ENCODE peak calls at places on chromosomes 13 and 19, in six cellular contexts. One of them, this sample, is unnamed. For H3K4me1, the result is how much of the 10 kb centered on the place peaks cover.

GRCh38 chr13:35198821-35199220 is 256.8 kb downstream of the NBEA start:
- DNase-seq in A549: no peak
- DNase-seq in IMR-90: no peak
- DNase-seq in K562: no peak
- DNase-seq in HepG2: no peak
- DNase-seq in GM12878: no peak
- DNase-seq in this sample: no peak

GRCh38 chr13:74904547-74904946 is 577.4 kb downstream of the TBC1D4 start:
- DNase-seq in A549: no peak
- DNase-seq in IMR-90: no peak
- DNase-seq in K562: no peak
- DNase-seq in HepG2: no peak
- DNase-seq in GM12878: no peak
- DNase-seq in this sample: no peak

GRCh38 chr19:45137179-45137761 is 23.5 kb downstream of the NKPD1 start:
- DNase-seq in A549: no peak
- DNase-seq in IMR-90: no peak
- DNase-seq in K562: no peak
- DNase-seq in HepG2: no peak
- DNase-seq in GM12878: peak
- DNase-seq in this sample: peak

GRCh38 chr19:1251503-1252220 is 3.3 kb downstream of the MIDN start:
- DNase-seq in A549: no peak
- DNase-seq in IMR-90: no peak
- DNase-seq in K562: no peak
- DNase-seq in HepG2: peak
- DNase-seq in GM12878: no peak
- DNase-seq in this sample: peak

GRCh38 chr19:10727599-10728250 is 9.8 kb downstream of the DNM2 start:
- DNase-seq in A549: no peak
- DNase-seq in IMR-90: no peak
- DNase-seq in K562: no peak
- DNase-seq in HepG2: no peak
- DNase-seq in GM12878: no peak
- DNase-seq in this sample: no peak

GRCh38 chr19:33621811-33622504 is at the start of gene CHST8:
- DNase-seq in A549: no peak
- DNase-seq in IMR-90: no peak
- DNase-seq in K562: peak
- DNase-seq in HepG2: no peak
- DNase-seq in GM12878: no peak
- DNase-seq in this sample: peak

GRCh38 chr13:43783820-43784219 is 3.0 kb downstream of the ENOX1 start:
- DNase-seq in A549: peak
- DNase-seq in IMR-90: peak
- DNase-seq in K562: no peak
- DNase-seq in HepG2: no peak
- DNase-seq in GM12878: no peak
- DNase-seq in this sample: peak

GRCh38 chr19:18023596-18024212 is 15.7 kb downstream of the ARRDC2 start:
- DNase-seq in A549: no peak
- DNase-seq in IMR-90: no peak
- DNase-seq in K562: peak
- DNase-seq in HepG2: no peak
- DNase-seq in GM12878: no peak
- DNase-seq in this sample: no peak

GRCh38 chr19:46862504-46862835 is 1.7 kb downstream of the ARHGAP35 start:
- DNase-seq in A549: no peak
- DNase-seq in IMR-90: no peak
- DNase-seq in K562: no peak
- DNase-seq in HepG2: no peak
- DNase-seq in GM12878: no peak
- DNase-seq in this sample: no peak

GRCh38 chr13:111969551-111970135 is 97.3 kb upstream of the SOX1 start:
- DNase-seq in A549: no peak
- DNase-seq in IMR-90: no peak
- DNase-seq in K562: no peak
- DNase-seq in HepG2: no peak
- DNase-seq in GM12878: no peak
- DNase-seq in this sample: no peak

GRCh38 chr13:49530452-49530851 is 34.7 kb downstream of the PHF11 start:
- DNase-seq in A549: no peak
- DNase-seq in IMR-90: no peak
- DNase-seq in K562: no peak
- DNase-seq in HepG2: no peak
- DNase-seq in GM12878: no peak
- DNase-seq in this sample: no peak

GRCh38 chr19:4444765-4445741 is 12.5 kb downstream of the UBXN6 start:
- DNase-seq in A549: no peak
- DNase-seq in IMR-90: no peak
- DNase-seq in K562: peak
- DNase-seq in HepG2: no peak
- DNase-seq in GM12878: no peak
- DNase-seq in this sample: no peak

GRCh38 chr13:36332986-36333385 is 13.2 kb downstream of the SPART start:
- DNase-seq in A549: no peak
- DNase-seq in IMR-90: peak
- DNase-seq in K562: no peak
- DNase-seq in HepG2: no peak
- DNase-seq in GM12878: no peak
- DNase-seq in this sample: no peak

GRCh38 chr13:92317066-92317465 is 909.5 kb upstream of the GPC6 start:
- DNase-seq in A549: no peak
- DNase-seq in IMR-90: peak
- DNase-seq in K562: no peak
- DNase-seq in HepG2: no peak
- DNase-seq in GM12878: no peak
- DNase-seq in this sample: no peak

GRCh38 chr19:29843180-29844051 is 31.6 kb downstream of the CCNE1 start:
- DNase-seq in A549: no peak
- DNase-seq in IMR-90: no peak
- DNase-seq in K562: peak
- DNase-seq in HepG2: no peak
- DNase-seq in GM12878: no peak
- DNase-seq in this sample: no peak

GRCh38 chr13:77034883-77035282 is 7.9 kb upstream of the FBXL3 start:
- DNase-seq in A549: no peak
- DNase-seq in IMR-90: peak
- DNase-seq in K562: no peak
- DNase-seq in HepG2: no peak
- DNase-seq in GM12878: no peak
- DNase-seq in this sample: no peak

GRCh38 chr19:33050110-33050509 is 14.6 kb downstream of the RHPN2 start:
- DNase-seq in A549: no peak
- DNase-seq in IMR-90: no peak
- DNase-seq in K562: no peak
- DNase-seq in HepG2: no peak
- DNase-seq in GM12878: no peak
- DNase-seq in this sample: no peak

GRCh38 chr13:98834254-98834960 is 81.9 kb upstream of the SLC15A1 start:
- DNase-seq in A549: no peak
- DNase-seq in IMR-90: no peak
- DNase-seq in K562: no peak
- DNase-seq in HepG2: no peak
- DNase-seq in GM12878: no peak
- DNase-seq in this sample: no peak

GRCh38 chr13:36251528-36251927 is 37.2 kb upstream of the SOHLH2 start:
- DNase-seq in A549: no peak
- DNase-seq in IMR-90: no peak
- DNase-seq in K562: no peak
- DNase-seq in HepG2: no peak
- DNase-seq in GM12878: no peak
- DNase-seq in this sample: no peak

GRCh38 chr13:66835040-66835628 is 395.0 kb downstream of the PCDH9 start:
- DNase-seq in A549: peak
- DNase-seq in IMR-90: peak
- DNase-seq in K562: no peak
- DNase-seq in HepG2: peak
- DNase-seq in GM12878: no peak
- DNase-seq in this sample: peak

GRCh38 chr13:72808917-72809500 is 27.1 kb downstream of the PIBF1 start:
- DNase-seq in A549: no peak
- DNase-seq in IMR-90: peak
- DNase-seq in K562: peak
- DNase-seq in HepG2: peak
- DNase-seq in GM12878: no peak
- DNase-seq in this sample: peak

GRCh38 chr19:750640-751423 is at the start of gene MISP:
- DNase-seq in A549: peak
- DNase-seq in IMR-90: no peak
- DNase-seq in K562: peak
- DNase-seq in HepG2: no peak
- DNase-seq in GM12878: no peak
- DNase-seq in this sample: no peak

GRCh38 chr13:74134777-74135305 is 637 bp upstream of the KLF12 start:
- DNase-seq in A549: peak
- DNase-seq in IMR-90: no peak
- DNase-seq in K562: peak
- DNase-seq in HepG2: no peak
- DNase-seq in GM12878: no peak
- DNase-seq in this sample: peak

GRCh38 chr19:49605605-49606004 is 14.6 kb downstream of the PRR12 start:
- DNase-seq in A549: no peak
- DNase-seq in IMR-90: no peak
- DNase-seq in K562: no peak
- DNase-seq in HepG2: no peak
- DNase-seq in GM12878: no peak
- DNase-seq in this sample: no peak
- H3K4me1 ChIP-seq in A549: under half
- H3K4me1 ChIP-seq in IMR-90: under half
- H3K4me1 ChIP-seq in K562: under half
- H3K4me1 ChIP-seq in HepG2: under half
- H3K4me1 ChIP-seq in GM12878: under half
- H3K4me1 ChIP-seq in this sample: under half

GRCh38 chr13:40537146-40537895 is 129.1 kb downstream of the FOXO1 start:
- DNase-seq in A549: no peak
- DNase-seq in IMR-90: no peak
- DNase-seq in K562: no peak
- DNase-seq in HepG2: no peak
- DNase-seq in GM12878: no peak
- DNase-seq in this sample: no peak
- TF ChIP-seq CTCF in A549: no peak
- TF ChIP-seq CTCF in IMR-90: no peak
- TF ChIP-seq CTCF in K562: no peak
- TF ChIP-seq CTCF in HepG2: no peak
- TF ChIP-seq CTCF in GM12878: no peak
- TF ChIP-seq CTCF in this sample: no peak

DNA sequence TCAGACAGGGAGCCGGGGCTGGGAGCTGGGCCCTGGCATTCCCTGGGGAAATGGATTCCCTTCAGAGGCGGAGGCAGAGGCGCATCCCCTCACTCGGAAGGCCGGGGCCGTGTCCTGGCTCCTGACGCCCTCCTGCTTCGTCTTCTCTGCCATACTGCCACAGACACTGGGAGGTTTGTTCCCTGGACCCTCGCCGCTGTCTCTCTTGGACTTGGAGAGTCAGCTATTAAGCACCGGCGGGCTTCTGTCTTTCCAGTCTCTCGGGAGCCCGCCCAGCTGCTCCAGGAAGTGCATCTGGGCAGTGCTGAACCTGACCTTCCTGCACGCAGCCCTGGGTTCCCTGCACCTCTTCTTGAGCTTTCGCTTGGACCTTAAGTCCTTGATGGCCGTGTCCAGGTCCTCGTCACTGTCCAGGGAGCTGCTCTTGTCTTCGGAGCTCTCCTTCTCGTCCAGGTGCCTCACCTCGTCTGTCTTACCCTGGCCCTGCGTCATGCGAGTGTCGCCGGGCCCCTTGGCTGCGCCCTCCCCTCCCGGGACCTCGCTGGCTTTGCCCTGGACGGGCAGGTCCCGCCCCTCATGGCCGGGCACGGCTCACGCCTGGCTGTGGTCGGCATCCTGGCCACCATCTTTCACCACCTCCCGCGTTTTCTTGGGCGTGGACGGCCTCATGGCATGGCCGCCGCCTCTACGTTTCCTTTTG is 14.6 kb downstream of the RB1 start:
- DNase-seq in A549: no peak
- DNase-seq in IMR-90: no peak
- DNase-seq in K562: no peak
- DNase-seq in HepG2: no peak
- DNase-seq in GM12878: no peak
- DNase-seq in this sample: no peak
- TF ChIP-seq USF2 in A549: no peak
- TF ChIP-seq USF2 in IMR-90: no peak
- TF ChIP-seq USF2 in K562: no peak
- TF ChIP-seq USF2 in HepG2: no peak
- TF ChIP-seq USF2 in GM12878: no peak
- TF ChIP-seq USF2 in this sample: no peak

GRCh38 chr13:114023716-114024602 is 50.1 kb upstream of the C13orf46 start:
- DNase-seq in A549: no peak
- DNase-seq in IMR-90: no peak
- DNase-seq in K562: no peak
- DNase-seq in HepG2: no peak
- DNase-seq in GM12878: no peak
- DNase-seq in this sample: no peak

GRCh38 chr13:114022876-114023275 is 49.0 kb upstream of the C13orf46 start:
- DNase-seq in A549: no peak
- DNase-seq in IMR-90: no peak
- DNase-seq in K562: no peak
- DNase-seq in HepG2: no peak
- DNase-seq in GM12878: no peak
- DNase-seq in this sample: no peak

GRCh38 chr13:114020750-114021463 is 47.0 kb upstream of the C13orf46 start:
- DNase-seq in A549: no peak
- DNase-seq in IMR-90: no peak
- DNase-seq in K562: no peak
- DNase-seq in HepG2: no peak
- DNase-seq in GM12878: no peak
- DNase-seq in this sample: no peak

GRCh38 chr13:114022309-114022669 is 48.4 kb upstream of the C13orf46 start:
- DNase-seq in A549: no peak
- DNase-seq in IMR-90: no peak
- DNase-seq in K562: no peak
- DNase-seq in HepG2: no peak
- DNase-seq in GM12878: no peak
- DNase-seq in this sample: no peak

DNA sequence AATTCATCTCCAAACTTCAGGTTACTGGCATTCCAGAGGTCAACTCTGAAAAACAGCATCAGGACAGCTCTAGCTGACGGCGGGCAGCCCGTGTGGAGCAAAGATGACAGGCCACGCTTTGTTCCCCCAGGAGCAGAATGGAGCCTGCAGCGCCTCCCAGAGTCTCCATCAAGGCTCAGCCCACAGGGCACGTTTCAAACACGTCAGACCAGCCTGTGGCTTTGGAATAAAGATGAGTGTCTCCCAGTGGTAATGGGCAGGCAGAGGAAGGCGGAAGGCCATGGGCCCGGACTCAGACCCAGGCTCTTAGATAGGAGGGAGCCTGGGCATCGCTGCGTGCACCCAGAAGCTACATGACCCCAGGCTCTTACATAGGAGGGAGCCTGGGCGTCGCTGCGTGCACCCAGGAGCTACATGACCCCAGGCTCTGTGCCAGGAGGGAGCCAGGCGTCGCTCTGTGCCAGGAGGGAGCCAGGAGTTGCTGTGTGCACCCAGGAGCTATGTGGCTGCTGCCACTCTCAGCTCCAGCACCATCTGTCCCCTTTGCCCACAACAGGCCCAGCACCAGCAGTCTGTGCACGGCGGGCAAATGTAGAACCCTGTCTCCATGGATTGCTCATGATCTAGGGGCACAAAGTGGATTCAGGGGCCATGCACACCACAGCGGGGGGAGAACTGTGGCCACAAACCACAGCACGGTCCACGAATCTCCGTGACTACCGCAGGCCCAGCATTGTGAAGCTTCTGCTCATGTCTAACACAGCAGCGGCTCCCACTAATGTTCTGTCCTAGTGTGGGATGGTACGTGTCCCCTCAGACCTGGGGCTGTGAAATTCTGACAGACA is 47.8 kb upstream of the C13orf46 start:
- DNase-seq in A549: no peak
- DNase-seq in IMR-90: no peak
- DNase-seq in K562: no peak
- DNase-seq in HepG2: no peak
- DNase-seq in GM12878: no peak
- DNase-seq in this sample: no peak
- H3K4me1 ChIP-seq in A549: under half
- H3K4me1 ChIP-seq in IMR-90: under half
- H3K4me1 ChIP-seq in K562: half or more
- H3K4me1 ChIP-seq in HepG2: under half
- H3K4me1 ChIP-seq in GM12878: under half
- H3K4me1 ChIP-seq in this sample: under half